ENCODE peak calls at places on chromosomes 2 and 18, in ten cellular contexts. U is lower leg skin, S is endothelial cell of umbilical vein, Z is thyroid gland, A is body of pancreas, D is HCT116, V is vagina, P is Peyer's patch, F is A549, O is GM12878. L is an unnamed sample.
A peak's percentile ranks its signal among the peaks of the same experiment; 100 is the strongest.

GRCh38 chr18:703660-704018 is 8.8 kb downstream of the ENOSF1 start:
- DNase-seq in P (no peak), F (no peak), V (no peak), O (no peak), Z (no peak), D (no peak), A (no peak), U (no peak), S (no peak), L (no peak)

GRCh38 chr2:70596293-70596692 is 42.7 kb upstream of the TGFA start:
- DNase-seq in S (peak; percentile 25), F (no peak), U (no peak), V (no peak), A (no peak), Z (no peak), P (no peak), D (peak; percentile 71), O (no peak), L (no peak)

GRCh38 chr2:134408386-134408785 is 154.5 kb downstream of the MGAT5 start:
- DNase-seq in D (no peak), P (no peak), S (no peak), A (no peak), F (no peak), V (no peak), U (no peak), O (no peak), Z (no peak), L (no peak)

GRCh38 chr2:141959941-141960340 is 170.9 kb downstream of the LRP1B start:
- DNase-seq in A (no peak), V (no peak), S (no peak), F (no peak), U (no peak), D (no peak), P (no peak), O (no peak), Z (no peak), L (no peak)

GRCh38 chr2:219772103-219772502 is 144.7 kb downstream of the SLC4A3 start:
- DNase-seq in F (no peak), Z (no peak), O (no peak), A (no peak), P (no peak), V (no peak), D (no peak), U (no peak), S (no peak), L (no peak)

GRCh38 chr2:231250146-231250545 is 51.7 kb downstream of the ARMC9 start:
- DNase-seq in U (no peak), P (peak; percentile 13), S (no peak), A (no peak), F (no peak), V (no peak), O (no peak), D (no peak), Z (no peak), L (no peak)

GRCh38 chr2:20381457-20381856 is 30.8 kb upstream of the PUM2 start:
- DNase-seq in A (no peak), O (no peak), D (no peak), P (no peak), U (no peak), Z (peak; percentile 47), V (no peak), S (peak; percentile 35), F (no peak), L (no peak)

GRCh38 chr2:62293490-62294212 is 97.7 kb downstream of the B3GNT2 start:
- DNase-seq in A (peak; percentile 92), V (no peak), U (peak; percentile 55), P (peak; percentile 83), D (no peak), S (peak; percentile 50), O (no peak), Z (peak; percentile 99), F (no peak), L (peak; percentile 55)

GRCh38 chr18:11901826-11902438 is 6.2 kb downstream of the MPPE1 start:
- DNase-seq in Z (no peak), O (no peak), P (no peak), F (no peak), A (no peak), V (no peak), D (no peak), U (no peak), S (no peak), L (peak; percentile 60)

DNA sequence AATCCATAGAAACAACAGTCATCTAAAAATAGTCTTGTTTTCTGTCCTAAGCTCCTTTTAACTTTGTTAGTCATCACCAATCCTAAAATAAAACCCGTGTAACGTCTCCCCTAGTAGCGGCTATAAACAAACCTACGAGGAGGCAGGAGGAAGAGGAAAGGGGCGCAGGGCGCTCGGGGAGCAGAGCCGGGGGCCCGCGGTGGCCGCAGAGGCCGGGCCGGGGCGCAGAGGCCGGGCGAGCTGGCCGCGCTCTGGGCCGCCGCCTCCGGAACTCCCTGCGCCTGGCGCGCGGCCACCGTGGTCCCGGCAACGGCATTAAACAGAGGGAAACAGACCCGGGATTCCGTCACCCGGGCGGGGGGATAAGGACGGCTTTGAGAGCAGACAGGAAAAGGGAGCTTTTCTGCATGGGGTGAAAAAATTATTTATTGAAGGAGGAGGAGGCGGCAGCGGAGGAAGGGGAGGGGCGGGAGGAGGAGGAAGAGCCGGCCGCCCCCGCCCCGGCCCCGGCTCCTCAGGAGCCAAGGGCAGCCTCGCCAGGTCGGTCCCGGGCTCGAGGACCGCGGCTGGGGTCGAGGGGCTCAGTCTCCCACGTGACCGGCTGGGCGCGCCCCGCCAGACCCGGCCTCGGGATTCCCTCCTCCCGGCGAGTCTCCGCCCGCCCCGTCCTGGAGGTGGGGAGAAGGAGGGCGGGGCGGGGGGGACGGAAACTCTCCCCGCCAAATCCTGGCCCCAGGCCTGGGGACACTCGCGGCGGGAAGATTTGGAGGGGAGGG is 1.9 kb upstream of the NFATC1 start:
- DNase-seq in V (no peak), Z (peak; percentile 85), F (peak; percentile 64), D (peak; percentile 44), U (peak; percentile 89), S (peak; percentile 94), A (peak; percentile 94), O (no peak), P (peak; percentile 85), L (peak; percentile 81)
- TF ChIP-seq POLR2A in V (no peak), Z (no peak), F (no peak), D (no peak), U (no peak), S (peak; percentile 54), A (peak; percentile 55), O (no peak), P (no peak), L (peak; percentile 30)

DNA sequence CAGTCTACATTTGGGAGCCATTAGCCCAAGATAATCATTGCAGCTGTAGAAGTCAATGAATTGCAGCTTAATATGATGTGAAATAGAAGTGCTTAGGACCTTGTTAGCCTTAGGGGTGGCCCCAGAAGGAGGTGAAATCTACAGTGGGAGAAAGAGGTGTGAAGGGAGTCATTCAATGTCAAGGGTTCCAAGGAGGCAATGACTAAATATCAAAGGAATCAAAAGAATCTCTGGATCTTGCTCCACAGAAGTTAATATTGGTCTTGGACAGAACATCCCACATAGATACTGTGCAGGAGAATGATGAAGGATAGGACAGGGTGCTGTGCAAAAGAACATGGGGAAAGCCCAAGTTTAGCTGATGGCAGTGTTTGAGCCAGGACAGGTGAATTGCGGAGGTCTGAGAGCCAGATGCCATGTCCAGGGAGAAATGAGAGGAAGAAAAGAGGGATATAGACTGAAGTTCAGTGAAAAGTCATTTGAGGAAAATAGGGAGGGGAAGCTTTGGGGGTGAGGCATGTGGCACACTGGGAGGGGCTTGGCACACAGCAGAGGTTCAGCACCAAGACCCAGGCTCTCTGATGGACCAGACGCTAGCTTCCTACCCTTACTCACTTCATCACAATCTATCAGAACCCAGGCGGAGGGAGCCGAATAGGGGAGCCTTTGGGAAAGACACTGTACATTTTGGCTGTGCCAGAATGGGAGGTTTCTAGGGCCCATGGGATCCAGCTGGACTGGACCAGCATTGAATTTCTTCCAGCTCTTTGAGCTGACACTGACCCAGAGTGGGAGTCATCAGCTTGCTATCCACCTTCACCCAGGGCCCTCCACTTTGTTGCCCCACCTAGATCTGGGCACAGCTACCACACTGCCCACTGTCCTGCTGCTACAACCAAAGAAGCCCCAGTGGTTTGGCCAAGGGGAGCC is 2.2 kb downstream of the IL1F10 start:
- DNase-seq in S (no peak), P (no peak), V (peak; percentile 52), A (no peak), O (no peak), F (no peak), Z (no peak), D (no peak), U (no peak), L (no peak)
- TF ChIP-seq POLR2A in S (no peak), P (no peak), V (no peak), A (no peak), O (no peak), F (no peak), Z (no peak), D (no peak), U (no peak), L (no peak)

DNA sequence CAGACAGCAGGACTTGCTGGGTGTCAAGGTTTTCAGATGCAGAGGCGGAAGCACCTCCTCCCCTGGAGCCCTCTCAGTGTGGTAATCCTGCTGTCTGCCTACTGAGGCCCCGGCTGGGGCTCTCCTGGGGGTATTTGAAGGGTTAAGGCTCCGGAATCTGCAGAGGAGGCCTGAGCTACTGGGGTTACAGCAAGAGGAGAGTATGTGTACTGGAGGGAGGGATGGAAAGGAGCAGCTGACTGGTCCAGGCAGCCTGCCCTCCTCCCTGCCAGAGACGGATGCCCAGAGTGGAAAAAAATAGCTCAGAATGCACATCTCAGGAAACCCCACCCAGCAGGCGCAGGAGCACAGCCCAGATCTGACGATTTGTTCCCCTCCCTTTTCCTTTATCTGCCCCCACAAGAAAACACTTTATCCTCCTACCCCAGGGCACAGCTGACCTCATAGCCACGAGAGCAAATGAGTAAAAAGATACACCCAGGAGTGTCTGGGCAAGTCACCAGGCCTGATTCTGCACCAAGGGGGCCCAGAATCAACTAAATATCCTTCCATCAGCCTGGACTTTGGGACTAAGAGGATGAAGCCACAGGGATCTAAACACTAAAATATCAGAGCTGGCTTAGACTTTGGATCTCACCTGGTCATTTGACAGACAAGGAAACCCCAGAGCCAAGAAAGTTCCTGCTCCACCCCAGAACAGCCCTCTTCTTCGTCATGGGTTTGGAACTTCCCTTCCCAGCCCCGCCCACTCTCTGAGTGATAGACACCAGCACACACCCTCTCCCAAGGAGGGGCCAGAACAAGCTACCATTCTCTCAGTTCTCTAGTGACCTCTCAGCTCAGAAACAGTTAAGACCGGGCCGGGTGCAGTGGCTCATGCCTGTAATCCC is 5.5 kb downstream of the TMBIM1 start:
- DNase-seq in Z (peak; percentile 86), P (peak; percentile 96), D (peak; percentile 88), S (peak; percentile 93), V (no peak), U (peak; percentile 96), F (peak; percentile 91), O (peak; percentile 72), A (peak; percentile 92), L (peak; percentile 98)
- TF ChIP-seq POLR2A in Z (no peak), P (peak; percentile 95), D (no peak), S (peak; percentile 16), V (peak; percentile 59), U (no peak), F (no peak), O (peak; percentile 57), A (peak; percentile 66), L (peak; percentile 85)

DNA sequence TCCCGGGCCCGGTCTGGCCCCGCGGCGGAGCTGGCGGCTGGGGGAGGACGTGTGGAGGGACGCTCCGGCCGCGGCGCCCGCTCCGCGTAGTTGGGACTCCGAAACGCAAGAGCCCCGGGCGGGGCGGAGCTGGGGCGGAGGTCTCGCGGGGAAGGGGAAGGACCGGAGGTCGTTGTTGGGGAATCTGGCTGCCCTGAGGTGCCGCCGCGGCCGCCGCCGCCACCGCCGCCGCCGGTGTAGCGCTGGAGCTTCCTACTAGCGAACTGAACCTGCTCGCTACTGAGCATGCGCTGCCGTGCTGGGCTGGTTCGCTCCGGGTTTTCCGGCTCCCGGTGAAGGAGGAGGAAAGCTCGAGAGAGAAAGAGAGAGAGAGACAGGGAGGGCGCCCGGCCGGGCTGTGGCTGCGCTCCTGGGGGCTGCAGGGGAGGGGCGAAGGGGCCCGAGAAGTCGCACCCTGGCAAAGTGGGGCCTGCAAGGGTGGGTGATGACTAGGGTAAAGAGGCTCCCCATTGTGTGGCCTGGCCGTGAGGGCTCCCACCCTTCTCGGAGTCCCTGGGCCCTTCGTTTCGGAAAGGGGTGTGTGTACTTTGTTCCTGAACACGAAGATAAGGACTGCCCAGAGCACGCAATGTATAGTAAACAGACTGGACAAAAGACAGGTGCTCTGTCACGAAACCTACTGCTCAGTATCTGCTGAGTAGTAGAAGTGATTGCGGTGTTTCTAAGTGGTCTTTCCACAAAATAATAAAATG is at the start of gene SOS1:
- DNase-seq in O (peak; percentile 69), V (peak; percentile 96), D (peak; percentile 82), Z (peak; percentile 97), S (peak; percentile 95), U (peak; percentile 94), A (peak; percentile 96), P (peak; percentile 98), F (peak; percentile 90), L (peak; percentile 94)
- TF ChIP-seq POLR2A in O (peak; percentile 79), V (peak; percentile 90), D (peak; percentile 73), Z (peak; percentile 81), S (peak; percentile 80), U (no peak), A (peak; percentile 90), P (peak; percentile 96), F (peak; percentile 88), L (peak; percentile 94)

L was measured in erythroblast.